ENCODE peak calls at places on chromosome 22, in eight cellular contexts. S, R, A, G, J, X, W and B are unnamed samples.

GRCh38 chr22:42901790-42902508 is 44.9 kb upstream of the ARFGAP3 start:
- DNase-seq in A (no peak), J (no peak), S (no peak), W (no peak), R (no peak), G (peak), X (no peak), B (no peak)

GRCh38 chr22:40919446-40919845 is 31.7 kb upstream of the RBX1 start:
- DNase-seq in S (no peak), A (no peak), X (no peak), W (no peak), R (no peak), G (no peak), J (no peak), B (no peak)

GRCh38 chr22:44362249-44363040 is 49.7 kb upstream of the SHISAL1 start:
- DNase-seq in G (peak), R (no peak), W (no peak), J (no peak), A (no peak), S (peak), X (no peak), B (no peak)

GRCh38 chr22:36220457-36220921 is 18.8 kb downstream of the APOL2 start:
- DNase-seq in W (no peak), J (no peak), S (peak), G (no peak), R (no peak), X (no peak), A (no peak), B (no peak)

GRCh38 chr22:26043031-26043430 is 126.2 kb upstream of the SEZ6L start:
- DNase-seq in G (no peak), J (no peak), X (no peak), R (no peak), S (no peak), W (no peak), A (no peak), B (no peak)

GRCh38 chr22:37806409-37807338 is 1.1 kb upstream of the GCAT start:
- DNase-seq in W (peak), G (no peak), X (peak), J (peak), S (peak), R (peak), A (no peak), B (no peak)

GRCh38 chr22:20551805-20552449 is 44.5 kb downstream of the MED15 start:
- DNase-seq in G (peak), X (no peak), R (no peak), A (no peak), W (no peak), J (no peak), S (peak), B (no peak)

GRCh38 chr22:44735518-44736428 is 16.6 kb upstream of the ARHGAP8 start:
- DNase-seq in J (no peak), X (peak), S (peak), A (peak), G (peak), R (peak), W (peak), B (no peak)

GRCh38 chr22:26041931-26042330 is 127.3 kb upstream of the SEZ6L start:
- DNase-seq in S (no peak), W (no peak), R (no peak), X (no peak), J (no peak), G (no peak), A (no peak), B (no peak)

GRCh38 chr22:49139492-49140151 is 688.1 kb downstream of the BRD1 start:
- DNase-seq in J (no peak), A (no peak), X (no peak), W (no peak), G (no peak), R (no peak), S (no peak), B (no peak)

GRCh38 chr22:38952382-38952993 is 4.9 kb upstream of the APOBEC3A start:
- DNase-seq in S (peak), W (no peak), A (no peak), G (no peak), X (no peak), J (no peak), R (no peak), B (no peak)

GRCh38 chr22:38325575-38325974 is 8.3 kb upstream of the CSNK1E start:
- DNase-seq in A (no peak), J (no peak), R (no peak), G (no peak), X (no peak), W (no peak), S (no peak), B (no peak)

GRCh38 chr22:37062657-37063381 is 11.3 kb downstream of the KCTD17 start:
- DNase-seq in S (no peak), J (no peak), R (no peak), X (no peak), G (no peak), A (no peak), W (no peak), B (no peak)

GRCh38 chr22:42179616-42180015 is 49.0 kb upstream of the CYP2D6 start:
- DNase-seq in A (no peak), J (peak), W (no peak), X (no peak), R (no peak), S (no peak), G (no peak), B (peak)

GRCh38 chr22:39153220-39153860 is 860 bp upstream of the CBX7 start:
- DNase-seq in A (no peak), J (no peak), X (no peak), S (peak), W (no peak), R (no peak), G (no peak), B (no peak)

GRCh38 chr22:48538291-48538820 is 1289.3 kb downstream of the BRD1 start:
- DNase-seq in R (no peak), G (no peak), W (no peak), X (no peak), A (no peak), S (no peak), J (no peak), B (no peak)

GRCh38 chr22:46907578-46908215 is 145.2 kb downstream of the TBC1D22A start:
- DNase-seq in W (no peak), R (no peak), S (no peak), X (no peak), G (no peak), A (no peak), J (no peak), B (no peak)

GRCh38 chr22:37696657-37697539 is at the start of gene TRIOBP:
- DNase-seq in A (peak), X (peak), R (peak), S (peak), G (peak), J (peak), W (peak), B (peak)

GRCh38 chr22:39616051-39616450 is 45.5 kb downstream of the CACNA1I start:
- DNase-seq in J (no peak), W (no peak), S (no peak), R (no peak), G (no peak), X (no peak), A (no peak), B (no peak)

GRCh38 chr22:37276771-37277170 is 5.5 kb upstream of the CYTH4 start:
- DNase-seq in S (no peak), G (no peak), R (no peak), A (no peak), W (no peak), X (no peak), J (no peak), B (no peak)

GRCh38 chr22:46173152-46173551 is 22.8 kb downstream of the PPARA start:
- DNase-seq in J (no peak), W (no peak), R (no peak), G (no peak), S (no peak), A (no peak), X (no peak), B (no peak)

GRCh38 chr22:42174062-42174461 is 43.5 kb upstream of the CYP2D6 start:
- DNase-seq in J (peak), G (no peak), S (no peak), W (no peak), R (no peak), X (no peak), A (no peak), B (no peak)

GRCh38 chr22:20424553-20424936 is 13.1 kb downstream of the SCARF2 start:
- DNase-seq in X (no peak), W (no peak), J (no peak), R (no peak), A (no peak), G (no peak), S (no peak), B (no peak)

GRCh38 chr22:41341990-41342389 is 39.8 kb upstream of the TEF start:
- DNase-seq in J (no peak), R (no peak), A (no peak), W (no peak), S (no peak), G (no peak), X (no peak), B (no peak)

GRCh38 chr22:30202531-30203006 is 44.0 kb downstream of the LIF start:
- DNase-seq in R (peak), G (no peak), W (no peak), A (peak), J (peak), S (no peak), X (no peak), B (no peak)

GRCh38 chr22:17872491-17872890 is 98.2 kb upstream of the BID start:
- DNase-seq in A (no peak), X (no peak), J (no peak), R (no peak), G (no peak), W (no peak), S (no peak), B (peak)

GRCh38 chr22:47221840-47222615 is 459.6 kb downstream of the TBC1D22A start:
- DNase-seq in X (no peak), R (no peak), G (no peak), S (peak), J (no peak), W (no peak), A (peak), B (no peak)

GRCh38 chr22:46088541-46089311 is 61.6 kb upstream of the PPARA start:
- DNase-seq in G (peak), A (no peak), R (no peak), J (peak), W (no peak), S (peak), X (no peak), B (no peak)

GRCh38 chr22:45428391-45429385 is 15.2 kb downstream of the RIBC2 start:
- DNase-seq in J (no peak), W (no peak), G (no peak), X (no peak), S (peak), R (no peak), A (no peak), B (no peak)

DNA sequence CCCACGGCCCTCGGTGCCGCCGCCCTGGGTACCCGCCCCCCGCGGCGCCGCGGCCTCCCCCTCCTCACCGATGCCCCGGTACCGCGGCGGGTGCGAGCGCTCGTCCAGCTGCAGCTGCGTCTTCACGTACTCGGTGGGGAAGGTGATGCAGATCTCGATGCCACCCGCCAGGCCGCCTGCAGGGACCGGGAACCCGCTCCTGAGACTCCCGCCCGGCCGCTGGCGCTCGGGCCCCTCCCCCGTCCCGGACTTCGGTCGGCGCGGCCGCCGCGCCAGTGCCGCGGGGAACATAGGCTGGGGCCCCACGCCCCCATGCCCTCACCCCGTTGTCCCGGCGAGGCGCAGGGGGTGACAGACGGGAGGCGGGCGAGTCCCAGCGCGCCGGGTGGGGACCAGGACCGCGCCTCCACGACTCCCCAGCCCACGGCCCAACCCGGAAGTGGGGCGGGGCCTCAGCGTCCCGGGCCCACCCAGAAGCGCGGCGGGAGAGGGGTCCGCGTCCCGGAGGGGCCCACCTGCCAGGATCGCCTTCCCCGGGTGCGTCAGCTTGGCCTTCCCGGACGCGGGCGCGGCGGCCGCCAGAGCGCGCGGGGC is 374 bp downstream of the SLC25A1 start:
- DNase-seq in S (peak), G (peak), A (no peak), X (peak), W (peak), R (peak), J (no peak), B (no peak)
- TF ChIP-seq CTCF in S (no peak), G (no peak), A (no peak), X (no peak), W (no peak), R (no peak), J (no peak), B (no peak)

DNA sequence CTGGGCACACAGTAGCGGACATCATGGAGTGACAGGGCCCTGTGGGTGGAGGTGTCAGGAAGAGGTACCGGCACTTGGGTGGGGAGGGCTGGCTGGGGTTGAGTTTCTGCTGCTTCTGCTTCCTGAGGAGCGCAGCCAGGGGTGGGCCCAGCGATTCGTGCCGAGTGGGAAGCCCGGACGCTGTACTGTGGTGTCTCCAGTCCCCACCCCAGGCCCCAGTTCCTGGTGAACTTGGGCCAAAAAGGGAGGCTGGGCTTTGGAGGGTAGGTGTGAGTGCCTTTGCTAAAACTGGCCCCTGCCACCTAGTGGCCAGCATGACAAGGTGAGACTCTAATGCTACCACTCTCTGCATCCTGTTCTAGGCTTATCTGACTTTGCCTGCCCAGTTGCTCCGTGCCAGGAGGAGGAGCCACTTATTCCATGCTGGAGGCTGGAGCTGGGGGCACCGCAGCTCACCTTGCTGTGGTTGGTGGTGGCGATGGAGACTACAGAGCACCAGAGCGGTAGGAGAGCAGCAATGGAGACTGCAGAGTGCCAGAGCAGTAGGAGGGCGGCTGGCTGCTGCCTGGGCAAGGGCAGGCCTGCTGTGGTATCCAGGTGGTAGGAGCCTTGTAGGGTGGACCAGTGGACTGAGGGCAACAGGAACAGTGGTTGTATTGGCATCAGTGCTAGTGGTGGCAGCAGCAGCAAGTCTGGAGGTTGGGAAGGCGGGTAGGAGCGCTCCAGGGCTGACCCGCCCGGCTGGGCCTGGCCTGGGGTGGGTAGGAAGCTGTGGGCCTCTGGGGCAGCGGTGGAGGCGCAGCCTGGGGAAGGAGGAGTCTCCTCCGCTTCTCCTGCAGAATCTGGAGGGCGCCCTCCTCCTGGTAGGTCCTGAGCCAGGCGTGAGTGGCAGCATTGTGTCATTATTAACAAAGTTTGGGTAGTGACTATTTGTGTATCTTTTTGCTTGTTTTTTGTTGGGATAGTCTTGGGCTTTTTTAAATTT is 2.2 kb upstream of the RFPL2 start:
- DNase-seq in R (peak), X (peak), A (no peak), G (no peak), S (no peak), J (no peak), W (peak), B (no peak)
- TF ChIP-seq CTCF in R (peak), X (peak), A (peak), G (peak), S (peak), J (peak), W (peak), B (peak)

GRCh38 chr22:27747396-27748256 is 53.9 kb downstream of the MN1 start:
- DNase-seq in J (no peak), R (no peak), X (no peak), A (no peak), G (no peak), W (no peak), S (peak), B (no peak)
- TF ChIP-seq CTCF in J (peak), R (no peak), X (no peak), A (no peak), G (no peak), W (no peak), S (no peak), B (peak)

GRCh38 chr22:28917747-28918543 is 34.6 kb downstream of the ZNRF3 start:
- DNase-seq in R (peak), S (peak), G (peak), J (no peak), W (peak), A (peak), X (peak), B (no peak)
- TF ChIP-seq CTCF in R (no peak), S (no peak), G (no peak), J (no peak), W (no peak), A (no peak), X (no peak), B (no peak)

DNA sequence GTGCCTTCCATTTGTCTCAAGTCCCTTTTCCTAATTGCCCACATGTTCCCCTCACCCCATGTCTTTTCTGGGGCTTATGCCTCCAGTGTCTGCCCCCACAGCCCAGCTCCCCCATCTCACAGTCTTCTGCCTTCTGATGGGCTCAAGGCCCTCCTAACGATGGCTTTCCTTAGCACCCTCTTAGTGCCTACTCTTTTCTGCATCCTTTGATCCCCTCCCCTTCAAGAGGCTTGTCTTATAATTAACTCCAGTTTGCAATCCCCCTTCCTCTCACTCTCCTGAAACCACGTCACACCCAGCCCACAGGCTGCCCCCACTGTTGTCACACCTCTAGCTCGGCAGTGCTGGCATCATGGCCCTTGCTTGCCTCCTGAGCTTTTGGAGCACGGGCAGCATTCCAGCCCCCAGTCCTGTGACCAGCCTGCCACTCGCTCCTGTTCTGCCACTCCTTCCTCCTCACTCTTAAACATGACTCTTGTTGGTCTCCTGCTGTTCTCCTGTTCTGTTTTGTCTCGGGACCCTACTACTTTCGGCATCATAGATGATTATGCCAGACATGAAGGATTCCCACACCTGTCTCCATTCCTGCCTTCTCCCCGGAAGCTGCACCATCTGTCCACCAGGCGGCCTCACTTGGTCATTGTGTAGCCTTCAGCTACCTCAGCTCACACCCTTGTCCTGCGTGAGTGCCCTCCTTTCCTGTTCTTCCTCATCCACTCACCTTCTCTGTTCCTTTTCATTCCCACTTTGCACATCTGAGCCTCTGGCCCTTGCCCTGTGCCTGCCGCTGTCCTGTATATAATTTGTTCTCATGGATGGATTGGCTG is 26.1 kb downstream of the UBE2L3 start:
- DNase-seq in S (no peak), A (no peak), X (peak), J (no peak), G (peak), R (peak), W (peak), B (no peak)
- TF ChIP-seq CTCF in S (no peak), A (no peak), X (peak), J (peak), G (no peak), R (no peak), W (peak), B (peak)

DNA sequence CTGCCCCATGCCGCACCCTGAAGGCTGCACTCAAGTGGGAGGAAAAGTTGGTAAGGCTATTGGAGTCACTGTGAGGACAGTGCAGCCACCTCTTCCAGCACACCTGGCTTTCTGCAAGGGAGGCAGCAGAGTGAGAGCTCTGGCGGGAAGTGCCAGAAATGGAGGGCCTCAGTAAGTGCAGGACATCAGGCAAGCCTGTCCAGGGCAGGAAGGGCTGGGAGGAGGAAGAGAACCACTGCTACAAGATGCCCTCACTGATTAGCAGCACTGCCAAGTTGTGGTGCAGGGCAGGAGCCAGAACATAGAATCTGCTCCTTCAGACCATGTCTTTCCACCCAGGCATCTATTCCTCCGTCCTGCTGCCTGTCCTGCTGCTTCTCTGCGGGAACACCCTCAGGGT is 61.2 kb upstream of the CLTCL1 start:
- DNase-seq in G (no peak), R (no peak), X (no peak), S (peak), A (no peak), J (no peak), W (no peak), B (no peak)
- TF ChIP-seq CTCF in G (no peak), R (no peak), X (no peak), S (no peak), A (no peak), J (no peak), W (no peak), B (no peak)

DNA sequence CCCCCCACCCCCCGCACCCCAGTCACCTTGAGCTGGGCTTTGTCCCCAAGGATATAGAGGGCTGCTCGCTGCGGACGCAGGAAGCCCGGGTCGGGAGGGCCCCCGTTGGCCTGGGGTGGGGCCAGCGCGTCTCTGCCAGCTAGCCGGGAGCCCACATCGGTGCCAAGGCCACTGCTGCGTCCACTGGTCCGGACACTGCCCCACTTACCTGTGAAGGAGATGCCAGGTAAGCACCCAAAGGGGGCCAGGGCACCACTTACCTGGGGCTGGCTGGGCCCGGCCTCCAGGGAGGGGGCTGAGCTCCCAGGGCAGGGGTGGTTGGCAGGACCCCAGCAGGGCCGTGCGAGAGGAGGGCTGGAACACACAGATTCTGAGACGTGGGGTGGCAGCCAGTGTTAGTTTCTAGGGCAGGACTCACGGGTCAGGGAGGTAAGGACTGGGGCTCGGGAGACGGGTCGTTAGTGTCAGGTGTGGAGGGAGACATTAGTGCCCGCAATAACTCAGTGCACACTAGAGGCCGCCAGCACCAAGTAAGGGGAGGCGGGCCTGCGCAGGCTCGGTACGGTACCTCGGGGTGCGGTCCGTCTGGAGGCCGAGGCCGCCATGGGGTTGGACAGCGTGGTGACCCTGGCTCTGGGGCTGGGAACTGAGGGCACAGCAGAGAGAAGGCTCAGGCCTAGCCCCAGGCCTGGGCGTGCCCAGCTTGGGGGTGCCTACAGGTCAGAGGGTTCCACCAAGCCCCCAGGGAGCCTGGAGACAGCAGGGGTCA is 18.2 kb downstream of the SBF1 start:
- DNase-seq in X (no peak), R (no peak), G (no peak), A (no peak), J (no peak), S (no peak), W (no peak), B (no peak)
- TF ChIP-seq CTCF in X (no peak), R (no peak), G (no peak), A (no peak), J (peak), S (no peak), W (no peak), B (peak)

GRCh38 chr22:23090079-23090835 is 19.9 kb downstream of the GNAZ start:
- DNase-seq in J (no peak), W (no peak), R (no peak), X (no peak), A (no peak), S (no peak), G (no peak), B (no peak)
- TF ChIP-seq CTCF in J (no peak), W (no peak), R (no peak), X (no peak), A (no peak), S (no peak), G (no peak), B (no peak)